ENCODE peak calls at places on chromosomes 1 and 21, in six cellular contexts. W is natural killer cell treated with Interleukin-12 subunit alpha and Interleukin-12 subunit beta and Interleukin-15 and Interleukin-18, amount 100 ng/mL, for 72 hours; V is HCT116; Z is left cardiac atrium; E is activated CD8-positive, alpha-beta T cell treated with anti-CD3 and anti-CD28 coated beads, Interleukin-2, amount 10 ng/mL, durations not matched to agents 7 days and 5 days; U is pancreas. J is an unnamed sample.

GRCh38 chr21:45516071-45516670 is 26.1 kb downstream of the SLC19A1 start:
- ATAC-seq in W (no peak), V (no peak), Z (no peak), E (no peak), U (no peak), J (no peak)

GRCh38 chr1:15950302-15950701 is 25.6 kb downstream of the ZBTB17 start:
- ATAC-seq in W (no peak), V (no peak), Z (no peak), E (no peak), U (no peak), J (peak)

GRCh38 chr1:76381450-76382108 is 307.0 kb downstream of the ST6GALNAC3 start:
- ATAC-seq in W (no peak), V (no peak), Z (peak), E (no peak), U (no peak), J (no peak)

GRCh38 chr1:10738125-10738746 is 58.2 kb downstream of the CASZ1 start:
- ATAC-seq in W (no peak), V (no peak), Z (no peak), E (no peak), U (peak), J (no peak)

GRCh38 chr21:45108808-45109800 is 34.7 kb downstream of the ADARB1 start:
- ATAC-seq in W (peak), V (no peak), Z (no peak), E (peak), U (no peak), J (peak)

GRCh38 chr1:175221548-175222175 is 29.1 kb upstream of the KIAA0040 start:
- ATAC-seq in W (no peak), V (peak), Z (peak), E (no peak), U (peak), J (no peak)

GRCh38 chr1:46333300-46334029 is 7.1 kb upstream of the NSUN4 start:
- ATAC-seq in W (no peak), V (peak), Z (no peak), E (no peak), U (no peak), J (no peak)

GRCh38 chr21:39660596-39660995 is 47.9 kb downstream of the B3GALT5 start:
- ATAC-seq in W (no peak), V (no peak), Z (peak), E (no peak), U (peak), J (no peak)

GRCh38 chr1:230414102-230414501 is 12.0 kb downstream of the PGBD5 start:
- ATAC-seq in W (no peak), V (no peak), Z (no peak), E (no peak), U (no peak), J (no peak)

GRCh38 chr1:61152066-61152465 is 69.7 kb downstream of the NFIA start:
- ATAC-seq in W (no peak), V (no peak), Z (no peak), E (no peak), U (peak), J (no peak)

GRCh38 chr1:112557385-112557784 is 48.6 kb downstream of the WNT2B start:
- ATAC-seq in W (peak), V (no peak), Z (no peak), E (no peak), U (no peak), J (peak)

GRCh38 chr1:6052543-6053205 is 7.0 kb downstream of the KCNAB2 start:
- ATAC-seq in W (no peak), V (peak), Z (peak), E (no peak), U (no peak), J (no peak)

GRCh38 chr21:41864311-41865001 is 14.7 kb downstream of the PRDM15 start:
- ATAC-seq in W (no peak), V (no peak), Z (no peak), E (no peak), U (no peak), J (no peak)

GRCh38 chr1:82452096-82452495 is 651.4 kb downstream of the ADGRL2 start:
- ATAC-seq in W (no peak), V (no peak), Z (no peak), E (no peak), U (no peak), J (no peak)

GRCh38 chr21:34078915-34079314 is 5.5 kb downstream of the MRPS6 start:
- ATAC-seq in W (no peak), V (no peak), Z (no peak), E (no peak), U (no peak), J (peak)